ENCODE peak calls at places on chromosome 11, in nine cellular contexts. V is CD4-positive, alpha-beta T cell; D is nephron progenitor cell; P is ovary; N is HEK293T; Y is NCI-H2029 treated with DMSO at 0.1 percent for 48 hours; O is T-helper 2 cell treated with Interferon-gamma antibody and Interleukin-4, amounts not matched to agents 5 μg/mL and 100 μg/mL, for 36 hours; K is epithelial cell of prostate; W is foreskin keratinocyte. E is an unnamed sample.
A peak's percentile ranks its signal among the peaks of the same experiment; 100 is the strongest.

GRCh38 chr11:132941024-132941646 is 591.2 kb downstream of the OPCML start:
- DNase-seq in V (no peak), D (peak; percentile 48), P (no peak), N (no peak), Y (peak; percentile 1), O (no peak), K (no peak), W (peak; percentile 20), E (no peak)

GRCh38 chr11:130839950-130840666 is 76.2 kb downstream of the SNX19 start:
- DNase-seq in V (no peak), D (no peak), P (no peak), N (no peak), Y (no peak), O (no peak), K (no peak), W (no peak), E (peak; percentile 83)

GRCh38 chr11:105862736-105863367 is 159.2 kb downstream of the MSANTD4 start:
- DNase-seq in V (no peak), D (no peak), P (no peak), N (peak; percentile 23), Y (peak; percentile 70), O (no peak), K (no peak), W (peak; percentile 39), E (peak; percentile 48)

GRCh38 chr11:73538381-73538872 is 59.5 kb downstream of the FAM168A start:
- DNase-seq in V (no peak), D (no peak), P (no peak), N (no peak), Y (no peak), O (peak; percentile 5), K (no peak), W (no peak), E (peak; percentile 41)

GRCh38 chr11:46489668-46490560 is 98.3 kb upstream of the CHRM4 start:
- DNase-seq in V (no peak), D (peak; percentile 22), P (no peak), N (peak; percentile 58), Y (peak; percentile 23), O (no peak), K (no peak), W (peak; percentile 34), E (peak; percentile 31)

GRCh38 chr11:76653674-76654309 is 16.8 kb downstream of the LRRC32 start:
- DNase-seq in V (no peak), D (no peak), P (peak; percentile 66), N (no peak), Y (no peak), O (no peak), K (no peak), W (no peak), E (no peak)

GRCh38 chr11:74546752-74547151 is 45.6 kb upstream of the POLD3 start:
- DNase-seq in V (no peak), D (no peak), P (no peak), N (no peak), Y (peak; percentile 94), O (no peak), K (peak; percentile 100), W (peak; percentile 94), E (no peak)

GRCh38 chr11:69914286-69915150 is 95.3 kb upstream of the FGF3 start:
- DNase-seq in V (no peak), D (no peak), P (no peak), N (no peak), Y (no peak), O (no peak), K (no peak), W (peak; percentile 76), E (no peak)

GRCh38 chr11:65399249-65399648 is 12.8 kb downstream of the FRMD8 start:
- DNase-seq in V (no peak), D (no peak), P (no peak), N (no peak), Y (no peak), O (no peak), K (no peak), W (no peak), E (no peak)

GRCh38 chr11:9310485-9310884 is 3.9 kb downstream of the TMEM41B start:
- DNase-seq in V (no peak), D (no peak), P (no peak), N (no peak), Y (no peak), O (no peak), K (no peak), W (no peak), E (no peak)